ENCODE peak calls at places on chromosomes 16 and 17, in ten cellular contexts. E is activated CD4-positive, CD25-positive, alpha-beta regulatory T cell treated with anti-CD3 and anti-CD28 coated beads, Interleukin-2, amount 50 U/mL, for 72 hours; V is HAP-1; N is SJCRH30; I is cardiac fibroblast; U is stimulated activated CD8-positive, alpha-beta memory T cell treated with anti-CD3 and anti-CD28 coated beads, Interleukin-4, amount 100 ng/mL, for 1 hour; Z is Calu3; B is MCF 10A; R is activated naive CD4-positive, alpha-beta T cell treated with Interleukin-2 at 50 U/mL for 16 hours; S is LoVo. M is an unnamed sample.

GRCh38 chr16:69040144-69040909 is 65.1 kb upstream of the HAS3 start:
- DNase-seq in E (no peak), N (no peak), R (no peak), Z (no peak), U (no peak), V (no peak), I (peak), S (no peak), B (peak), M (no peak)

GRCh38 chr16:12680531-12680930 is 123.2 kb downstream of the CPPED1 start:
- DNase-seq in B (no peak), R (no peak), E (no peak), Z (no peak), I (no peak), V (no peak), U (no peak), S (no peak), N (no peak), M (no peak)

GRCh38 chr17:78915872-78916632 is 9.1 kb downstream of the TIMP2 start:
- DNase-seq in B (peak), U (no peak), S (peak), V (no peak), Z (peak), N (peak), E (no peak), I (peak), R (no peak), M (no peak)

GRCh38 chr16:1960665-1961630 is 1.6 kb downstream of the NDUFB10 start:
- DNase-seq in S (peak), N (peak), B (peak), U (no peak), Z (no peak), R (peak), I (no peak), E (no peak), V (peak), M (no peak)

GRCh38 chr16:85384831-85385462 is 228.2 kb upstream of the GSE1 start:
- DNase-seq in I (no peak), N (no peak), U (no peak), V (no peak), R (no peak), E (no peak), Z (peak), B (peak), S (no peak), M (no peak)

GRCh38 chr16:11160676-11161115 is 95.3 kb downstream of the SOCS1 start:
- DNase-seq in U (no peak), Z (no peak), V (no peak), E (no peak), B (no peak), S (no peak), R (no peak), I (no peak), N (no peak), M (no peak)

GRCh38 chr16:50644730-50645129 is 36.4 kb downstream of the SNX20 start:
- DNase-seq in E (no peak), S (no peak), I (peak), R (peak), U (no peak), B (peak), N (no peak), Z (peak), V (no peak), M (no peak)

GRCh38 chr17:82434216-82434565 is 15.8 kb upstream of the OGFOD3 start:
- DNase-seq in N (no peak), I (no peak), S (no peak), R (peak), U (no peak), Z (no peak), V (no peak), E (no peak), B (no peak), M (no peak)

GRCh38 chr17:73531171-73531570 is 113.1 kb downstream of the SDK2 start:
- DNase-seq in U (no peak), R (no peak), N (no peak), Z (no peak), I (no peak), S (no peak), E (no peak), V (no peak), B (no peak), M (no peak)

GRCh38 chr16:55021595-55022475 is 91.2 kb downstream of the IRX5 start:
- DNase-seq in U (no peak), V (peak), Z (peak), B (peak), R (no peak), E (no peak), N (peak), I (peak), S (peak), M (no peak)

GRCh38 chr17:65055708-65056638 is 567 bp downstream of the GNA13 start:
- DNase-seq in Z (peak), I (no peak), S (no peak), N (peak), U (peak), E (peak), V (peak), R (peak), B (peak), M (no peak)

GRCh38 chr17:57211010-57211411 is 45.3 kb upstream of the MSI2 start:
- DNase-seq in E (no peak), R (no peak), I (no peak), N (peak), U (no peak), V (no peak), Z (no peak), S (no peak), B (peak), M (no peak)

GRCh38 chr16:56203052-56203451 is 11.8 kb downstream of the GNAO1 start:
- DNase-seq in B (peak), E (no peak), S (no peak), U (peak), V (peak), N (peak), I (no peak), R (peak), Z (peak), M (no peak)

GRCh38 chr16:85422124-85422373 is 191.1 kb upstream of the GSE1 start:
- DNase-seq in U (no peak), S (no peak), B (no peak), E (no peak), V (no peak), Z (no peak), R (no peak), N (no peak), I (no peak), M (no peak)

GRCh38 chr17:37671813-37672544 is 28.7 kb upstream of the DDX52 start:
- DNase-seq in V (no peak), B (peak), U (no peak), R (no peak), Z (no peak), I (peak), S (no peak), E (no peak), N (no peak), M (no peak)

GRCh38 chr17:18226284-18226945 is 980 bp downstream of the LLGL1 start:
- DNase-seq in E (no peak), V (no peak), Z (no peak), I (peak), S (no peak), U (no peak), B (no peak), R (no peak), N (no peak), M (no peak)

GRCh38 chr16:50121721-50122445 is 31.2 kb upstream of the TENT4B start:
- DNase-seq in E (no peak), U (no peak), N (peak), Z (no peak), R (peak), S (no peak), V (peak), I (no peak), B (no peak), M (no peak)

GRCh38 chr17:71011389-71011788 is 842.1 kb downstream of the KCNJ2 start:
- DNase-seq in N (peak), I (peak), V (no peak), E (no peak), Z (no peak), S (no peak), R (no peak), U (no peak), B (no peak), M (no peak)

GRCh38 chr17:1945621-1946020 is 79.5 kb downstream of the RTN4RL1 start:
- DNase-seq in V (no peak), S (no peak), E (no peak), Z (no peak), B (no peak), N (no peak), R (no peak), U (no peak), I (no peak), M (no peak)

GRCh38 chr17:31254654-31255053 is 42.4 kb downstream of the OMG start:
- DNase-seq in E (no peak), B (no peak), U (no peak), I (no peak), V (no peak), N (peak), Z (no peak), S (no peak), R (no peak), M (no peak)

GRCh38 chr17:19657182-19657581 is 8.6 kb downstream of the ALDH3A2 start:
- DNase-seq in Z (no peak), S (no peak), V (no peak), E (no peak), N (no peak), B (no peak), I (no peak), U (no peak), R (no peak), M (no peak)

GRCh38 chr16:19289805-19290490 is 4.4 kb downstream of the CLEC19A start:
- DNase-seq in E (no peak), N (peak), B (no peak), I (no peak), U (no peak), Z (peak), R (no peak), S (no peak), V (peak), M (no peak)

GRCh38 chr17:75323043-75323591 is 33.9 kb upstream of the SLC25A19 start:
- DNase-seq in U (peak), S (peak), V (peak), Z (peak), I (peak), N (peak), B (peak), E (peak), R (peak), M (no peak)